ENCODE peak calls at places on chromosomes 7 and 10, in five cellular contexts. One of them, this sample, is unnamed.

GRCh38 chr10:124593431-124593985 is 131.9 kb downstream of the LHPP start:
- DNase-seq in DMS 273 treated with DMSO at 0.1 percent for 48 hours: no peak
- DNase-seq in NCI-H345: no peak
- DNase-seq in AG08395: no peak
- DNase-seq in gastrocnemius medialis: no peak
- DNase-seq in this sample: no peak

GRCh38 chr7:18995270-18995671 is 122.2 kb downstream of the TWIST1 start:
- DNase-seq in DMS 273 treated with DMSO at 0.1 percent for 48 hours: no peak
- DNase-seq in NCI-H345: no peak
- DNase-seq in AG08395: no peak
- DNase-seq in gastrocnemius medialis: no peak
- DNase-seq in this sample: no peak

GRCh38 chr10:124390788-124391187 is 27.9 kb downstream of the OAT start:
- DNase-seq in DMS 273 treated with DMSO at 0.1 percent for 48 hours: no peak
- DNase-seq in NCI-H345: no peak
- DNase-seq in AG08395: no peak
- DNase-seq in gastrocnemius medialis: no peak
- DNase-seq in this sample: no peak

GRCh38 chr7:41507686-41508268 is 195.1 kb downstream of the INHBA start:
- DNase-seq in DMS 273 treated with DMSO at 0.1 percent for 48 hours: no peak
- DNase-seq in NCI-H345: no peak
- DNase-seq in AG08395: no peak
- DNase-seq in gastrocnemius medialis: no peak
- DNase-seq in this sample: no peak

GRCh38 chr7:96675548-96675947 is 34.1 kb downstream of the SEM1 start:
- DNase-seq in DMS 273 treated with DMSO at 0.1 percent for 48 hours: peak; percentile 38
- DNase-seq in NCI-H345: peak; percentile 28
- DNase-seq in AG08395: no peak
- DNase-seq in gastrocnemius medialis: no peak
- DNase-seq in this sample: no peak

GRCh38 chr7:134669845-134670373 is 23.3 kb downstream of the BPGM start:
- DNase-seq in DMS 273 treated with DMSO at 0.1 percent for 48 hours: no peak
- DNase-seq in NCI-H345: peak; percentile 77
- DNase-seq in AG08395: peak; percentile 70
- DNase-seq in gastrocnemius medialis: peak; percentile 27
- DNase-seq in this sample: peak; percentile 45

GRCh38 chr10:126060232-126060935 is 164.0 kb downstream of the FANK1 start:
- DNase-seq in DMS 273 treated with DMSO at 0.1 percent for 48 hours: no peak
- DNase-seq in NCI-H345: no peak
- DNase-seq in AG08395: peak; percentile 87
- DNase-seq in gastrocnemius medialis: peak; percentile 38
- DNase-seq in this sample: no peak

GRCh38 chr10:30190831-30191552 is 131.6 kb upstream of the JCAD start:
- DNase-seq in DMS 273 treated with DMSO at 0.1 percent for 48 hours: no peak
- DNase-seq in NCI-H345: no peak
- DNase-seq in AG08395: no peak
- DNase-seq in gastrocnemius medialis: no peak
- DNase-seq in this sample: no peak

GRCh38 chr7:74289018-74289659 is at the start of gene CLIP2:
- DNase-seq in DMS 273 treated with DMSO at 0.1 percent for 48 hours: peak; percentile 65
- DNase-seq in NCI-H345: peak; percentile 78
- DNase-seq in AG08395: peak; percentile 92
- DNase-seq in gastrocnemius medialis: peak; percentile 63
- DNase-seq in this sample: peak; percentile 52

GRCh38 chr10:10869592-10869991 is 148.1 kb upstream of the CELF2 start:
- DNase-seq in DMS 273 treated with DMSO at 0.1 percent for 48 hours: no peak
- DNase-seq in NCI-H345: no peak
- DNase-seq in AG08395: no peak
- DNase-seq in gastrocnemius medialis: no peak
- DNase-seq in this sample: no peak

GRCh38 chr10:84429926-84430520 is 101.6 kb downstream of the CCSER2 start:
- DNase-seq in DMS 273 treated with DMSO at 0.1 percent for 48 hours: no peak
- DNase-seq in NCI-H345: no peak
- DNase-seq in AG08395: peak; percentile 13
- DNase-seq in gastrocnemius medialis: peak; percentile 61
- DNase-seq in this sample: no peak

GRCh38 chr10:49605177-49605938 is 4.8 kb upstream of the SLC18A3 start:
- DNase-seq in DMS 273 treated with DMSO at 0.1 percent for 48 hours: no peak
- DNase-seq in NCI-H345: peak; percentile 55
- DNase-seq in AG08395: no peak
- DNase-seq in gastrocnemius medialis: no peak
- DNase-seq in this sample: no peak

GRCh38 chr10:61410353-61410752 is 42.8 kb downstream of the TMEM26 start:
- DNase-seq in DMS 273 treated with DMSO at 0.1 percent for 48 hours: no peak
- DNase-seq in NCI-H345: no peak
- DNase-seq in AG08395: no peak
- DNase-seq in gastrocnemius medialis: no peak
- DNase-seq in this sample: no peak

GRCh38 chr7:151018421-151019129 is 5.7 kb downstream of the ATG9B start:
- DNase-seq in DMS 273 treated with DMSO at 0.1 percent for 48 hours: no peak
- DNase-seq in NCI-H345: peak; percentile 57
- DNase-seq in AG08395: no peak
- DNase-seq in gastrocnemius medialis: no peak
- DNase-seq in this sample: no peak

GRCh38 chr10:124342136-124342820 is 76.4 kb downstream of the OAT start:
- DNase-seq in DMS 273 treated with DMSO at 0.1 percent for 48 hours: no peak
- DNase-seq in NCI-H345: no peak
- DNase-seq in AG08395: no peak
- DNase-seq in gastrocnemius medialis: no peak
- DNase-seq in this sample: no peak

GRCh38 chr10:127918570-127918969 is 11.7 kb downstream of the PTPRE start:
- DNase-seq in DMS 273 treated with DMSO at 0.1 percent for 48 hours: no peak
- DNase-seq in NCI-H345: no peak
- DNase-seq in AG08395: no peak
- DNase-seq in gastrocnemius medialis: peak; percentile 84
- DNase-seq in this sample: no peak

GRCh38 chr10:119344381-119344780 is 137.0 kb downstream of the GRK5 start:
- DNase-seq in DMS 273 treated with DMSO at 0.1 percent for 48 hours: peak; percentile 15
- DNase-seq in NCI-H345: peak; percentile 66
- DNase-seq in AG08395: no peak
- DNase-seq in gastrocnemius medialis: no peak
- DNase-seq in this sample: no peak

GRCh38 chr7:154865984-154866685 is 136.8 kb downstream of the PAXIP1 start:
- DNase-seq in DMS 273 treated with DMSO at 0.1 percent for 48 hours: no peak
- DNase-seq in NCI-H345: no peak
- DNase-seq in AG08395: no peak
- DNase-seq in gastrocnemius medialis: no peak
- DNase-seq in this sample: no peak

GRCh38 chr7:40798612-40799011 is 663.8 kb downstream of the SUGCT start:
- DNase-seq in DMS 273 treated with DMSO at 0.1 percent for 48 hours: no peak
- DNase-seq in NCI-H345: no peak
- DNase-seq in AG08395: no peak
- DNase-seq in gastrocnemius medialis: no peak
- DNase-seq in this sample: no peak

GRCh38 chr7:107958764-107959526 is 44.0 kb downstream of the LAMB1 start:
- DNase-seq in DMS 273 treated with DMSO at 0.1 percent for 48 hours: no peak
- DNase-seq in NCI-H345: no peak
- DNase-seq in AG08395: peak; percentile 90
- DNase-seq in gastrocnemius medialis: no peak
- DNase-seq in this sample: no peak

GRCh38 chr10:23525406-23525805 is 86.5 kb downstream of the OTUD1 start:
- DNase-seq in DMS 273 treated with DMSO at 0.1 percent for 48 hours: no peak
- DNase-seq in NCI-H345: no peak
- DNase-seq in AG08395: peak; percentile 6
- DNase-seq in gastrocnemius medialis: peak; percentile 19
- DNase-seq in this sample: no peak

GRCh38 chr7:1096156-1097119 is 8.5 kb downstream of the GPER1 start:
- DNase-seq in DMS 273 treated with DMSO at 0.1 percent for 48 hours: no peak
- DNase-seq in NCI-H345: no peak
- DNase-seq in AG08395: no peak
- DNase-seq in gastrocnemius medialis: peak; percentile 57
- DNase-seq in this sample: no peak

GRCh38 chr7:106775552-106775936 is 89.5 kb upstream of the PIK3CG start:
- DNase-seq in DMS 273 treated with DMSO at 0.1 percent for 48 hours: no peak
- DNase-seq in NCI-H345: no peak
- DNase-seq in AG08395: peak; percentile 74
- DNase-seq in gastrocnemius medialis: no peak
- DNase-seq in this sample: no peak

GRCh38 chr7:132457658-132458057 is 118.6 kb downstream of the PLXNA4 start:
- DNase-seq in DMS 273 treated with DMSO at 0.1 percent for 48 hours: no peak
- DNase-seq in NCI-H345: no peak
- DNase-seq in AG08395: no peak
- DNase-seq in gastrocnemius medialis: no peak
- DNase-seq in this sample: no peak

GRCh38 chr7:67522504-67522903 is 525.9 kb downstream of the TYW1 start:
- DNase-seq in DMS 273 treated with DMSO at 0.1 percent for 48 hours: no peak
- DNase-seq in NCI-H345: no peak
- DNase-seq in AG08395: no peak
- DNase-seq in gastrocnemius medialis: no peak
- DNase-seq in this sample: no peak

GRCh38 chr10:46520941-46521340 is 35.5 kb downstream of the GPRIN2 start:
- DNase-seq in DMS 273 treated with DMSO at 0.1 percent for 48 hours: peak; percentile 88
- DNase-seq in NCI-H345: peak; percentile 53
- DNase-seq in AG08395: no peak
- DNase-seq in gastrocnemius medialis: peak; percentile 12
- DNase-seq in this sample: peak; percentile 51

GRCh38 chr10:89086801-89087513 is 96.4 kb downstream of the FAS start:
- DNase-seq in DMS 273 treated with DMSO at 0.1 percent for 48 hours: peak; percentile 34
- DNase-seq in NCI-H345: no peak
- DNase-seq in AG08395: peak; percentile 90
- DNase-seq in gastrocnemius medialis: peak; percentile 78
- DNase-seq in this sample: peak; percentile 6

GRCh38 chr7:584122-584465 is 64.4 kb upstream of the PDGFA start:
- DNase-seq in DMS 273 treated with DMSO at 0.1 percent for 48 hours: no peak
- DNase-seq in NCI-H345: no peak
- DNase-seq in AG08395: no peak
- DNase-seq in gastrocnemius medialis: no peak
- DNase-seq in this sample: no peak

GRCh38 chr7:83161186-83161585 is 1.5 kb downstream of the PCLO start:
- DNase-seq in DMS 273 treated with DMSO at 0.1 percent for 48 hours: no peak
- DNase-seq in NCI-H345: no peak
- DNase-seq in AG08395: no peak
- DNase-seq in gastrocnemius medialis: no peak
- DNase-seq in this sample: no peak

GRCh38 chr10:127813290-127813689 is 76.3 kb downstream of the FOXI2 start:
- DNase-seq in DMS 273 treated with DMSO at 0.1 percent for 48 hours: no peak
- DNase-seq in NCI-H345: no peak
- DNase-seq in AG08395: no peak
- DNase-seq in gastrocnemius medialis: no peak
- DNase-seq in this sample: no peak

GRCh38 chr10:75400769-75401568 is 595 bp downstream of the ZNF503 start:
- DNase-seq in DMS 273 treated with DMSO at 0.1 percent for 48 hours: peak; percentile 41
- DNase-seq in NCI-H345: peak; percentile 62
- DNase-seq in AG08395: peak; percentile 32
- DNase-seq in gastrocnemius medialis: no peak
- DNase-seq in this sample: peak; percentile 58

GRCh38 chr7:111175908-111176307 is 85.0 kb downstream of the LRRN3 start:
- DNase-seq in DMS 273 treated with DMSO at 0.1 percent for 48 hours: peak; percentile 25
- DNase-seq in NCI-H345: no peak
- DNase-seq in AG08395: no peak
- DNase-seq in gastrocnemius medialis: no peak
- DNase-seq in this sample: no peak